ENCODE peak calls at places on chromosomes 12 and 14, in six cellular contexts. R is A549, A is endothelial cell of umbilical vein, C is GM12878, W is HepG2, L is K562. E is an unnamed sample.

GRCh38 chr14:58747181-58747580 is 109.4 kb downstream of the DACT1 start:
- DNase-seq in R (no peak), A (no peak), C (no peak), W (no peak), L (no peak), E (peak)

GRCh38 chr14:99327458-99328250 is 55.7 kb upstream of the BCL11B start:
- DNase-seq in R (no peak), A (no peak), C (no peak), W (no peak), L (no peak), E (no peak)

GRCh38 chr12:12823308-12823707 is 10.2 kb downstream of the DDX47 start:
- DNase-seq in R (no peak), A (peak), C (no peak), W (no peak), L (no peak), E (no peak)

GRCh38 chr14:65958664-65959562 is 527.3 kb upstream of the CCDC196 start:
- DNase-seq in R (peak), A (peak), C (no peak), W (peak), L (peak), E (peak)

GRCh38 chr14:39988939-39989338 is 556.7 kb upstream of the FBXO33 start:
- DNase-seq in R (no peak), A (no peak), C (no peak), W (peak), L (peak), E (peak)

GRCh38 chr12:84842406-84843013 is 70.1 kb downstream of the SLC6A15 start:
- DNase-seq in R (peak), A (peak), C (no peak), W (peak), L (peak), E (peak)

GRCh38 chr14:95307402-95308041 is 12.2 kb downstream of the CLMN start:
- DNase-seq in R (no peak), A (no peak), C (no peak), W (no peak), L (no peak), E (no peak)

GRCh38 chr14:26863736-26864135 is 265.9 kb upstream of the NOVA1 start:
- DNase-seq in R (no peak), A (peak), C (no peak), W (no peak), L (no peak), E (peak)

GRCh38 chr14:42869681-42870080 is 1263.0 kb downstream of the LRFN5 start:
- DNase-seq in R (no peak), A (no peak), C (no peak), W (no peak), L (no peak), E (no peak)

GRCh38 chr12:5969156-5969973 is 24.3 kb upstream of the ANO2 start:
- DNase-seq in R (no peak), A (no peak), C (no peak), W (no peak), L (no peak), E (no peak)

GRCh38 chr12:117342682-117343081 is 18.7 kb downstream of the NOS1 start:
- DNase-seq in R (no peak), A (no peak), C (no peak), W (no peak), L (no peak), E (peak)

GRCh38 chr12:4353785-4354208 is 25.7 kb downstream of the FGF23 start:
- DNase-seq in R (no peak), A (no peak), C (no peak), W (no peak), L (peak), E (peak)

GRCh38 chr12:46608431-46609280 is 217.1 kb downstream of the SLC38A4 start:
- DNase-seq in R (no peak), A (peak), C (no peak), W (no peak), L (no peak), E (no peak)

GRCh38 chr12:21940972-21941521 is at the start of gene ABCC9:
- DNase-seq in R (no peak), A (peak), C (no peak), W (no peak), L (peak), E (no peak)

GRCh38 chr14:99271288-99271941 is 582 bp downstream of the BCL11B start:
- DNase-seq in R (no peak), A (no peak), C (no peak), W (no peak), L (no peak), E (peak)

GRCh38 chr14:101632520-101632919 is 71.2 kb downstream of the DIO3 start:
- DNase-seq in R (no peak), A (no peak), C (no peak), W (no peak), L (no peak), E (no peak)

GRCh38 chr12:47651368-47652254 is 54.2 kb downstream of the RPAP3 start:
- DNase-seq in R (peak), A (peak), C (peak), W (peak), L (peak), E (peak)

GRCh38 chr14:99321236-99321925 is 49.4 kb upstream of the BCL11B start:
- DNase-seq in R (no peak), A (no peak), C (no peak), W (no peak), L (no peak), E (no peak)

GRCh38 chr12:52263761-52264434 is 10.5 kb upstream of the KRT86 start:
- DNase-seq in R (no peak), A (no peak), C (no peak), W (no peak), L (no peak), E (no peak)

GRCh38 chr14:53646925-53647324 is 309.7 kb downstream of the BMP4 start:
- DNase-seq in R (no peak), A (peak), C (no peak), W (no peak), L (no peak), E (no peak)

GRCh38 chr14:88798161-88798560 is 5.4 kb upstream of the EML5 start:
- DNase-seq in R (no peak), A (no peak), C (no peak), W (no peak), L (no peak), E (no peak)

GRCh38 chr14:103385994-103386491 is 828 bp downstream of the MARK3 start:
- DNase-seq in R (no peak), A (peak), C (no peak), W (no peak), L (peak), E (peak)

GRCh38 chr14:60482743-60483142 is 3.1 kb downstream of the C14orf39 start:
- DNase-seq in R (no peak), A (no peak), C (no peak), W (peak), L (no peak), E (peak)

GRCh38 chr12:47811581-47812484 is 7.9 kb downstream of the HDAC7 start:
- DNase-seq in R (no peak), A (peak), C (no peak), W (no peak), L (no peak), E (peak)

GRCh38 chr14:106586098-106586704 is 1059.8 kb downstream of the TMEM121 start:
- DNase-seq in R (no peak), A (no peak), C (no peak), W (peak), L (peak), E (peak)

GRCh38 chr12:96448287-96448686 is 41.1 kb upstream of the CFAP54 start:
- DNase-seq in R (no peak), A (peak), C (no peak), W (no peak), L (no peak), E (no peak)

GRCh38 chr14:100900837-100901390 is 2.6 kb downstream of the RTL1 start:
- DNase-seq in R (peak), A (peak), C (no peak), W (peak), L (peak), E (peak)

GRCh38 chr12:40945772-40946171 is 242.3 kb upstream of the PDZRN4 start:
- DNase-seq in R (no peak), A (no peak), C (no peak), W (no peak), L (no peak), E (no peak)

GRCh38 chr14:106268013-106268727 is 741.8 kb downstream of the TMEM121 start:
- DNase-seq in R (no peak), A (no peak), C (no peak), W (no peak), L (peak), E (peak)

GRCh38 chr12:121610239-121611149 is 15.8 kb upstream of the ORAI1 start:
- DNase-seq in R (no peak), A (no peak), C (no peak), W (no peak), L (no peak), E (no peak)

GRCh38 chr12:66236969-66237368 is 48.0 kb downstream of the IRAK3 start:
- DNase-seq in R (no peak), A (no peak), C (no peak), W (no peak), L (no peak), E (peak)

GRCh38 chr12:66237505-66238175 is 48.6 kb downstream of the IRAK3 start:
- DNase-seq in R (no peak), A (no peak), C (no peak), W (no peak), L (no peak), E (no peak)

GRCh38 chr12:66232258-66232657 is 43.2 kb downstream of the IRAK3 start:
- DNase-seq in R (no peak), A (peak), C (no peak), W (no peak), L (no peak), E (no peak)

GRCh38 chr12:66239295-66239694 is 50.3 kb downstream of the IRAK3 start:
- DNase-seq in R (no peak), A (no peak), C (no peak), W (no peak), L (no peak), E (peak)

GRCh38 chr12:66235626-66236281 is 46.7 kb downstream of the IRAK3 start:
- DNase-seq in R (peak), A (peak), C (no peak), W (no peak), L (no peak), E (peak)
- TF ChIP-seq CTCF in R (no peak), A (peak), C (no peak), W (no peak), L (no peak), E (no peak)

GRCh38 chr14:77024171-77024627 is 4.3 kb downstream of the IRF2BPL start:
- DNase-seq in R (no peak), A (no peak), C (no peak), W (peak), L (peak), E (no peak)
- TF ChIP-seq MYC in R (no peak), A (no peak), C (no peak), W (no peak), L (no peak), E (no peak)

GRCh38 chr14:49679271-49679670 is 8.7 kb downstream of the POLE2 start:
- DNase-seq in R (no peak), A (no peak), C (no peak), W (no peak), L (no peak), E (no peak)

GRCh38 chr14:49673586-49673985 is 14.4 kb downstream of the POLE2 start:
- DNase-seq in R (no peak), A (no peak), C (no peak), W (no peak), L (no peak), E (no peak)

GRCh38 chr14:49677643-49678042 is 10.4 kb downstream of the POLE2 start:
- DNase-seq in R (peak), A (no peak), C (no peak), W (no peak), L (no peak), E (no peak)
- TF ChIP-seq CTCF in R (no peak), A (peak), C (no peak), W (no peak), L (no peak), E (no peak)

GRCh38 chr14:90674043-90674670 is 142.1 kb downstream of the TTC7B start:
- DNase-seq in R (no peak), A (no peak), C (no peak), W (no peak), L (no peak), E (peak)
- TF ChIP-seq MYC in R (no peak), A (no peak), C (no peak), W (no peak), L (no peak), E (no peak)

GRCh38 chr12:1094714-1095113 is 103.7 kb downstream of the ERC1 start:
- DNase-seq in R (no peak), A (no peak), C (peak), W (no peak), L (no peak), E (no peak)
- TF ChIP-seq CTCF in R (no peak), A (no peak), C (no peak), W (no peak), L (no peak), E (no peak)